ENCODE peak calls at places on chromosomes 5 and 9, in ten cellular contexts. F is erythroblast, O is prostate gland, P is breast epithelium, W is body of pancreas, Z is HepG2, G is ovary, T is H54, J is A549, D is stomach. C is an unnamed sample.

GRCh38 chr5:106121972-106122605 is 1548.6 kb downstream of the EFNA5 start:
- DNase-seq in P (no peak), D (peak), W (peak), T (peak), G (no peak), F (peak), Z (no peak), J (peak), O (no peak), C (no peak)

GRCh38 chr5:65076251-65076869 is 307.6 kb downstream of the CWC27 start:
- DNase-seq in W (peak), G (peak), J (peak), O (no peak), P (no peak), Z (peak), F (peak), T (peak), D (no peak), C (peak)

GRCh38 chr5:173625686-173626500 is 9.4 kb upstream of the BOD1 start:
- DNase-seq in F (peak), G (no peak), O (no peak), Z (no peak), P (no peak), T (no peak), W (no peak), D (no peak), J (no peak), C (no peak)

GRCh38 chr5:78731884-78732283 is 83.3 kb upstream of the LHFPL2 start:
- DNase-seq in J (no peak), W (no peak), D (no peak), F (no peak), T (no peak), O (no peak), G (no peak), P (no peak), Z (no peak), C (no peak)

GRCh38 chr5:119470851-119471451 is 18.7 kb downstream of the HSD17B4 start:
- DNase-seq in G (no peak), Z (peak), D (no peak), W (no peak), J (no peak), T (no peak), F (peak), P (no peak), O (no peak), C (no peak)

GRCh38 chr9:107690026-107690425 is 200.5 kb upstream of the KLF4 start:
- DNase-seq in J (no peak), G (no peak), P (no peak), W (no peak), Z (no peak), O (no peak), F (no peak), T (no peak), D (no peak), C (no peak)

GRCh38 chr9:18421391-18421790 is 52.6 kb upstream of the ADAMTSL1 start:
- DNase-seq in P (no peak), Z (no peak), O (no peak), W (no peak), D (no peak), T (no peak), G (no peak), F (no peak), J (no peak), C (no peak)

GRCh38 chr5:134568761-134569725 is 43.6 kb downstream of the JADE2 start:
- DNase-seq in O (peak), Z (no peak), W (peak), F (no peak), P (peak), D (peak), G (peak), J (no peak), T (peak), C (peak)

GRCh38 chr5:3597002-3597726 is 1.5 kb downstream of the IRX1 start:
- DNase-seq in W (no peak), F (no peak), Z (no peak), J (no peak), O (no peak), P (no peak), G (no peak), D (no peak), T (no peak), C (no peak)

GRCh38 chr9:7051711-7052110 is 293.9 kb downstream of the KDM4C start:
- DNase-seq in D (no peak), F (no peak), T (no peak), P (no peak), G (no peak), O (no peak), Z (no peak), W (no peak), J (no peak), C (no peak)

GRCh38 chr9:129460323-129461261 is 160.3 kb downstream of the C9orf50 start:
- DNase-seq in D (peak), O (peak), J (peak), P (peak), G (peak), F (peak), W (peak), T (peak), Z (peak), C (peak)
- TF ChIP-seq POLR2A in D (no peak), O (peak), J (no peak), P (peak), G (peak), F (peak), W (peak), T (peak), Z (peak), C (peak)

DNA sequence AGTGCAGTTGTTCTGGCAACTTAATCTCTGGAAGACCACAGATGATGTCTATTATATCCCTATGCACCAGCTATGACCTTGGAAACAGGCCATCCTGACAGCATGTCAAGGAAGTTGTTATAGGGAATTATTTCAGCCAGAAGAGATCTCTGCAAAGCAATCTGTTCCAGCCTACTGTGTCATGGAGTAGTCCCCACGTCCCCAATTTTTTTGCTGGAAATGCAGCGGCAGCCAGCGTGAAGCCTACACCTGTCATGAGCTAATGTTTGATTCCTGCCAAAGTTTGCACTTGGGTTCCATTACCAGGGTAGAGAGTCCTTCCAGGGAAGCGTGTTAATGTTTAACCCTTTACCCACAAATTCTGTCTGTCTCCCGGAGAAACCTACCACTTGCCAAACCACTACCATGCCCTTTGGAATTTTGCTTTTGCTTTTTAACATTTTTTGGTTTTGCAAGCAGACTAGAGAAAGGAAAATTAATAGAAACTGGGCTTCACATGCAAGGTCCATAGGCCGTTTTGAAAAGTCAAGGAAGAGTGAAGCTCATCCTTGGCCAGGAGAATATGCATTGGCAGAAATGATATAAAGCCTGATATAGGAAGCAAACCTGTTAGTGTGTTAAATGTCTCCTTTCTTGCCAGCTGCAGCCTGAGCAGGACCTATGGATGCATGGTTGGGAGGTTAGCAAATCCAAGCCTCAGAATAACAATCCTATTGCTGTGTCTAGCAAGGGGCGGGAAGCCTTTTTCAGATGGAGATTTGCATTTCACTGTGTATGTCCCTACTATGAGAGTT is 175.0 kb upstream of the SPRY4 start:
- DNase-seq in Z (peak), F (no peak), W (no peak), O (no peak), J (no peak), G (no peak), T (no peak), P (no peak), D (no peak), C (peak)
- TF ChIP-seq POLR2A in Z (no peak), F (no peak), W (no peak), O (no peak), J (no peak), G (no peak), T (no peak), P (no peak), D (no peak), C (no peak)

GRCh38 chr5:77086611-77087483 is at the start of gene ZBED3:
- DNase-seq in W (peak), D (peak), F (peak), T (peak), O (peak), P (peak), G (peak), Z (peak), J (peak), C (peak)
- TF ChIP-seq POLR2A in W (peak), D (no peak), F (no peak), T (no peak), O (peak), P (no peak), G (no peak), Z (peak), J (no peak), C (peak)

GRCh38 chr5:122773615-122774014 is 1.3 kb upstream of the SNX2 start:
- DNase-seq in T (no peak), F (no peak), G (no peak), Z (peak), P (no peak), D (no peak), W (no peak), O (no peak), J (no peak), C (no peak)

GRCh38 chr5:122775713-122776084 is 819 bp downstream of the SNX2 start:
- DNase-seq in J (no peak), Z (no peak), W (no peak), G (no peak), O (no peak), D (no peak), F (peak), P (no peak), T (no peak), C (no peak)

GRCh38 chr5:122776143-122776542 is 1.3 kb downstream of the SNX2 start:
- DNase-seq in D (no peak), F (peak), G (no peak), P (no peak), W (no peak), T (no peak), O (no peak), Z (no peak), J (no peak), C (no peak)

GRCh38 chr5:122774519-122774860 is 390 bp upstream of the SNX2 start:
- DNase-seq in J (peak), T (no peak), D (no peak), Z (no peak), G (no peak), P (no peak), W (no peak), F (no peak), O (no peak), C (no peak)

DNA sequence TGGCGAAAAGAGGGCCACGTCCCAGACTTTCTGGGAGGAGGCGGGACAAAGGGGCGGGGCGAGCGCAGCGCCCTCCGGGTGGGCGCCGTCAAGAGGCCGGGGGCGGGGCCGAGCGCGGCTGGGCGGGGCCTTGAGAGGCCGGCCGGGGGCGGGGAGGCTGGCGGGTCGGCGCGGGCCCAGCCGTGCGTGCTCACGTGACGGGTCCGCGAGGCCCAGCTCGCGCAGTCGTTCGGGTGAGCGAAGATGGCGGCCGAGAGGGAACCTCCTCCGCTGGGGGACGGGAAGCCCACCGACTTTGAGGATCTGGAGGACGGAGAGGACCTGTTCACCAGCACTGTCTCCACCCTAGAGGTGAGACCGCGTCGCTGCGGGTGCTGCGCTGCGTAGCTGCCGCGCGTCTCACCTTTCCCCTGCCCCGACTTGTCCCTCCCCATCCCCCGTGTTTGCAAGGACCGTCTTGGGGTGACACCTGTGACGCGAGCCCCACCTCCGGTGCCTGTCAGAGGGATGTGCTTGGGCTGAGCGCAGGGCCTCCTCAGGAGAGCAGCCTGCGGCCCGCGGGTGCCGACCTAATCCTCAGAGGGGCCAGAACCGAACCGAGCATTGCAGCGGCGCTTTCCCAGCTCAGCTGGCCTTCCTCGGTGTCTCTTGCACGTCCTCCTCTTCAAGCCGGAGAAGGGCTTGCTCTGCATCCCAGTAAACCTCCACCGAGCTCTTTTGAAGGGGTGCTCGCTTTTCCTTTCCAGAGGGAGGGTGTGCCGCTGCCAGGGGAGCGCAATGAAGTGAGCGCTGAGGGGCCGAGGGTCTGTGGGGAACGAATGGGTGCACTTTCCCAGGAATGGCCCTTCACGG is at the start of gene SNX2:
- DNase-seq in J (peak), Z (peak), T (peak), G (peak), P (peak), D (peak), W (peak), O (peak), F (peak), C (peak)
- TF ChIP-seq POLR2A in J (peak), Z (peak), T (peak), G (peak), P (peak), D (no peak), W (peak), O (peak), F (peak), C (peak)

GRCh38 chr5:150406120-150407096 is 6.3 kb downstream of the CD74 start:
- DNase-seq in Z (no peak), F (no peak), W (no peak), T (no peak), P (no peak), G (no peak), D (no peak), J (no peak), O (no peak), C (no peak)
- TF ChIP-seq POLR2A in Z (no peak), F (no peak), W (no peak), T (no peak), P (no peak), G (no peak), D (no peak), J (no peak), O (no peak), C (no peak)

GRCh38 chr5:112923988-112924387 is 2.0 kb upstream of the REEP5 start:
- DNase-seq in P (no peak), O (no peak), T (no peak), G (no peak), F (no peak), J (no peak), D (no peak), Z (no peak), W (no peak), C (no peak)

GRCh38 chr5:112921833-112922817 is at the start of gene REEP5:
- DNase-seq in J (peak), O (peak), G (peak), W (peak), F (peak), D (peak), P (peak), Z (peak), T (peak), C (peak)

GRCh38 chr5:112923148-112923917 is 1.3 kb upstream of the REEP5 start:
- DNase-seq in G (no peak), O (no peak), F (no peak), D (no peak), T (no peak), Z (no peak), P (no peak), J (no peak), W (no peak), C (no peak)

GRCh38 chr5:112918679-112919078 is 3.3 kb downstream of the REEP5 start:
- DNase-seq in F (no peak), J (no peak), G (no peak), D (no peak), O (no peak), P (no peak), Z (no peak), W (no peak), T (no peak), C (peak)

GRCh38 chr5:112921031-112921832 is 795 bp downstream of the REEP5 start:
- DNase-seq in F (peak), Z (peak), W (peak), J (peak), D (peak), T (peak), P (peak), G (peak), O (peak), C (peak)
- TF ChIP-seq POLR2A in F (no peak), Z (peak), W (no peak), J (peak), D (no peak), T (peak), P (peak), G (no peak), O (peak), C (peak)

GRCh38 chr5:116084891-116085715 is at the start of gene COMMD10:
- DNase-seq in T (peak), O (peak), D (peak), P (peak), F (peak), W (peak), Z (peak), J (peak), G (peak), C (peak)
- TF ChIP-seq POLR2A in T (peak), O (peak), D (no peak), P (no peak), F (peak), W (peak), Z (peak), J (peak), G (peak), C (no peak)

DNA sequence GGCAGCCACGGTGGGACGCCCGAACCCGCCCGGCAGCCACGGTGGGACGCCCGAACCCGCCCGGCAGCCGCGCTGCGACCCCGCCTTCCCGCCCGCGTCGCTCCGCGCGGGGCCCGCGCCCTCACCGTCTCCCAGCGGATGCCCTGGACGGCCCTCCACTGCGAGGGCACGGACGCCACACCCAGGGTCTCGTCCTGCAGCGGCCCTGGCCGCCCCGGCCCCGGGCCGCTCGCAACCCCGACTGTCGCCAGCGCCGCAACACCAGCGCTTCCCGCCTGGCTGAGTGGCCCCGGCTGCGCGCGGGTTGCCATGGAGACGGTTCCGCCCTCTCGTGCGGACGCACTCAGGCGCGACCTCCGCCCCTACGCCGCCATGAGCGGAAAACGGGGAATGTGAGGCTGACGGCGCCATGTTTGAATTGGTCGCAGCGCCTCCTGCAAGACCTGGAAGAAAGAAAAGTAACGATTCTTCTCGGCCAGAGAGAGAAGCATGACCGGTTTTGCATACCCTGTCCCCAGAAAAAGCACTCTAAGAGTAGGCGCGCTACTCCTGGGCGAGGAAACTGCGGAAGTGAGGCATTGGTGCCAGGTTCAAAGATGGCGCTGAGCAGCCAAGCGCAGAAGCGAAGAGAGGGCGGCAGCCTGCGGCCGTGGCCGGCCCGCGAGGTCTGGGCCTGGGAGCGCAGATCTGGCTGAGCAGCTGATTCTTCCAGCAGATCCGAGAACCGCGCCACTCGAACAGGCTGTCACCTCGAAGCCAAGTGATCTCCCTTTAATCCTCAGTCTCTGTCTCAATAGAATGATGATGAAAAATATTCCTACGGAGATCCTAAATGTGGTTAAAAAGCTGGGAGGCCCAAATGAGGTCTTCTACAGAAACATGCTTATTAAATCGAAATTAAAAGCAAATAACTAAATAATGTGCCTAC is at the start of gene DYNC2I2:
- DNase-seq in Z (peak), G (peak), J (peak), P (peak), T (peak), W (peak), F (peak), O (peak), D (peak), C (peak)
- TF ChIP-seq POLR2A in Z (peak), G (peak), J (peak), P (peak), T (peak), W (peak), F (peak), O (peak), D (no peak), C (peak)

DNA sequence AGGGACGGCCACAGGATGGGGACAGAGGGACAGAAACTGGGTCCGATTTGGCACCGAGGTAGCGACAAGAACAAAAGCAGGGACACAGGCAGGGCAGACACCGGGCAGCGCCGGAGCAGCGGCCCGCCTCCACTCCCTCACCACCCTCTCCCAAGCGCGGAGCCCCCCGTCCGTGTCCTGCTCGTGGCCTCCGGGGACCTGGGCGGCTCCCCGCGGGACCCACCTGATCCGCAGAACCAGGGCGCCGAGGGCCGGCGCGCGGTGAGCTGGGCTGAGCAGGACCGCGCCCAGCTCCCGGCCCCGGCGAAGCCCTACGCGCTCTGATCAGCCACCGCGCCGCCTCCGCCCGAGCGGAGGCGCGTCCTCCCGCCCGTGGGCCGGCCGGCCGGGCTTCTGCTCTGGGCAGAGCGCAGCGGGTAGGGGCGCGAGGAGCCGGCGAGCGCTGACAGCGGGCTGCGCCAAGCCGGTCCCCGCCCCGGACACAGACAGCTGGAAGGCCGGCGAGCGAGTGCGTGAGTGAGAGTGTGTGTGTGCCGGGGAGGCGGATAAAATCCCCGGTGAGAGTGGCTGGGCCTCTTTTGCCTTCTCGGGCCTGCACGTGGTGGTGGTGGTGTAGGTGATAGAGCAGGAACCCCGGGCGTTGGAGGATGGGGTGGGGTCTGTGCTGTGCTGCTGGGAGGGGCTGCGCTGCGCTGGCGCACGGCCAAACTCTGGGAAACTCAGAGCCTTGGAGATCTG is at the start of gene GGTA1:
- DNase-seq in D (peak), T (peak), P (peak), W (peak), G (peak), Z (no peak), J (peak), O (peak), F (peak), C (peak)
- TF ChIP-seq POLR2A in D (no peak), T (no peak), P (no peak), W (no peak), G (no peak), Z (no peak), J (no peak), O (no peak), F (no peak), C (peak)